ENCODE peak calls at places on chromosomes 1 and 21, in nine cellular contexts. T is PC-9; G is suprapubic skin; X is HepG2; R is CD8-positive, alpha-beta T cell; Z is PC-3; C is A673; N is hepatocyte; A is tibial artery. U is an unnamed sample. For H3K36me3, the result is how much of the 10 kb centered on the place peaks cover.

GRCh38 chr1:53826367-53826766 is 11.7 kb downstream of the NDC1 start:
- DNase-seq in Z (no peak), G (no peak), R (no peak), A (no peak), C (no peak), T (no peak), N (no peak), X (no peak), U (no peak)

GRCh38 chr1:201307760-201308499 is 24.6 kb downstream of the PKP1 start:
- DNase-seq in Z (peak), T (peak), R (no peak), N (no peak), A (peak), C (no peak), X (no peak), G (peak), U (no peak)

GRCh38 chr1:227788279-227789041 is 27.0 kb upstream of the PRSS38 start:
- DNase-seq in X (peak), G (peak), Z (peak), A (peak), C (peak), N (peak), R (no peak), T (peak), U (peak)

GRCh38 chr1:41521766-41522165 is 37.3 kb upstream of the EDN2 start:
- DNase-seq in T (no peak), A (no peak), N (no peak), X (no peak), R (no peak), C (no peak), G (no peak), Z (no peak), U (no peak)

GRCh38 chr1:16237343-16237830 is 404 bp upstream of the CPLANE2 start:
- DNase-seq in N (no peak), A (no peak), T (no peak), Z (peak), X (no peak), R (no peak), C (no peak), G (no peak), U (no peak)

GRCh38 chr1:34975312-34975711 is 9.8 kb downstream of the TMEM35B start:
- DNase-seq in R (no peak), C (peak), Z (no peak), T (no peak), A (no peak), N (no peak), X (no peak), G (no peak), U (no peak)

GRCh38 chr1:62070384-62071011 is 124.2 kb upstream of the L1TD1 start:
- DNase-seq in X (no peak), G (no peak), Z (peak), A (no peak), C (peak), R (no peak), N (no peak), T (no peak), U (no peak)

GRCh38 chr1:210531475-210532222 is 202.9 kb downstream of the HHAT start:
- DNase-seq in C (no peak), T (no peak), X (no peak), N (no peak), R (no peak), G (no peak), A (no peak), Z (no peak), U (no peak)

GRCh38 chr1:203082571-203083462 is 3.0 kb downstream of the MYOG start:
- DNase-seq in R (no peak), X (no peak), G (peak), C (no peak), Z (no peak), A (no peak), N (no peak), T (no peak), U (peak)

GRCh38 chr21:41171210-41171609 is 3.2 kb downstream of the BACE2 start:
- DNase-seq in R (no peak), N (no peak), Z (peak), T (peak), C (no peak), G (no peak), X (no peak), A (peak), U (no peak)

GRCh38 chr1:211323156-211324063 is 3.2 kb upstream of the TRAF5 start:
- DNase-seq in C (peak), R (peak), X (peak), T (peak), N (peak), G (no peak), A (peak), Z (peak), U (peak)

GRCh38 chr1:64564891-64565290 is 95.0 kb downstream of the CACHD1 start:
- DNase-seq in N (no peak), C (no peak), Z (no peak), R (no peak), A (no peak), X (no peak), T (no peak), G (no peak), U (no peak)

GRCh38 chr1:93623436-93623835 is 58.2 kb downstream of the BCAR3 start:
- DNase-seq in N (no peak), A (no peak), T (no peak), C (no peak), Z (no peak), R (no peak), X (no peak), G (no peak), U (no peak)

GRCh38 chr21:33026878-33027400 is 1.2 kb downstream of the OLIG2 start:
- DNase-seq in C (no peak), X (no peak), N (no peak), T (no peak), R (no peak), G (no peak), A (no peak), Z (no peak), U (peak)

GRCh38 chr1:14082331-14082730 is 382.3 kb downstream of the PRDM2 start:
- DNase-seq in R (no peak), X (no peak), G (no peak), Z (no peak), T (no peak), A (no peak), N (no peak), C (no peak), U (no peak)

GRCh38 chr1:21335750-21336168 is 45.5 kb upstream of the ECE1 start:
- DNase-seq in R (no peak), C (peak), T (peak), X (no peak), G (no peak), N (peak), Z (peak), A (no peak), U (no peak)

GRCh38 chr1:94597701-94598100 is 56.1 kb upstream of the F3 start:
- DNase-seq in Z (peak), R (no peak), X (no peak), A (no peak), G (no peak), C (no peak), T (no peak), N (no peak), U (no peak)

GRCh38 chr1:113860891-113861290 is 10.6 kb downstream of the PTPN22 start:
- DNase-seq in R (no peak), T (no peak), G (no peak), C (peak), X (no peak), N (no peak), Z (peak), A (no peak), U (no peak)

GRCh38 chr1:25569599-25570458 is 26.4 kb downstream of the LDLRAP1 start:
- DNase-seq in T (no peak), X (no peak), Z (peak), A (no peak), C (no peak), N (no peak), G (no peak), R (no peak), U (peak)

GRCh38 chr1:175131100-175131499 is 61.5 kb downstream of the KIAA0040 start:
- DNase-seq in A (no peak), R (no peak), T (no peak), N (no peak), C (no peak), Z (no peak), G (no peak), X (no peak), U (no peak)

GRCh38 chr1:114610546-114611245 is 29.3 kb upstream of the BCAS2 start:
- DNase-seq in G (no peak), Z (peak), A (no peak), T (peak), R (no peak), X (no peak), N (no peak), C (no peak), U (no peak)

GRCh38 chr1:63320024-63320799 is 2.2 kb upstream of the FOXD3 start:
- DNase-seq in A (no peak), Z (no peak), R (no peak), N (peak), G (no peak), T (no peak), C (no peak), X (no peak), U (no peak)

GRCh38 chr1:172954476-172955150 is 96.1 kb downstream of the TNFSF18 start:
- DNase-seq in A (no peak), X (no peak), Z (no peak), T (no peak), R (no peak), C (no peak), G (no peak), N (no peak), U (no peak)

GRCh38 chr1:11039351-11040104 is 7.5 kb downstream of the MASP2 start:
- DNase-seq in A (no peak), Z (no peak), C (no peak), N (no peak), R (no peak), T (no peak), G (no peak), X (no peak), U (no peak)

GRCh38 chr1:211287218-211287617 is 28.1 kb downstream of the RCOR3 start:
- DNase-seq in C (peak), X (no peak), R (no peak), T (no peak), A (no peak), G (no peak), N (no peak), Z (no peak), U (no peak)

GRCh38 chr1:86965012-86965826 is 50.8 kb downstream of the HS2ST1 start:
- DNase-seq in A (no peak), G (no peak), Z (peak), R (peak), N (peak), C (peak), T (peak), X (peak), U (no peak)

GRCh38 chr1:168179411-168180147 is 817 bp downstream of the TIPRL start:
- DNase-seq in R (peak), A (no peak), C (peak), G (no peak), Z (peak), N (peak), X (no peak), T (no peak), U (no peak)

GRCh38 chr1:154497026-154497806 is 4.8 kb upstream of the TDRD10 start:
- DNase-seq in Z (no peak), T (no peak), C (no peak), G (no peak), R (no peak), X (no peak), A (peak), N (peak), U (no peak)

GRCh38 chr1:184755226-184756065 is 788 bp upstream of the EDEM3 start:
- DNase-seq in N (no peak), A (no peak), T (peak), Z (peak), G (no peak), C (peak), X (no peak), R (peak), U (no peak)

GRCh38 chr21:15826147-15826780 is 96.5 kb downstream of the USP25 start:
- DNase-seq in Z (peak), N (peak), R (peak), C (peak), T (no peak), A (no peak), G (no peak), X (peak), U (peak)
- H3K27ac ChIP-seq in Z (no peak), N (no peak), R (no peak), C (no peak), T (peak), A (peak), G (no peak), X (no peak), U (no peak)

GRCh38 chr1:218281285-218281684 is 3.8 kb upstream of the RRP15 start:
- DNase-seq in G (no peak), Z (no peak), X (peak), T (no peak), C (peak), R (no peak), N (no peak), A (no peak), U (no peak)

GRCh38 chr1:218284377-218284916 is 646 bp upstream of the RRP15 start:
- DNase-seq in A (no peak), X (no peak), R (no peak), C (no peak), N (no peak), T (no peak), Z (peak), G (no peak), U (peak)

DNA sequence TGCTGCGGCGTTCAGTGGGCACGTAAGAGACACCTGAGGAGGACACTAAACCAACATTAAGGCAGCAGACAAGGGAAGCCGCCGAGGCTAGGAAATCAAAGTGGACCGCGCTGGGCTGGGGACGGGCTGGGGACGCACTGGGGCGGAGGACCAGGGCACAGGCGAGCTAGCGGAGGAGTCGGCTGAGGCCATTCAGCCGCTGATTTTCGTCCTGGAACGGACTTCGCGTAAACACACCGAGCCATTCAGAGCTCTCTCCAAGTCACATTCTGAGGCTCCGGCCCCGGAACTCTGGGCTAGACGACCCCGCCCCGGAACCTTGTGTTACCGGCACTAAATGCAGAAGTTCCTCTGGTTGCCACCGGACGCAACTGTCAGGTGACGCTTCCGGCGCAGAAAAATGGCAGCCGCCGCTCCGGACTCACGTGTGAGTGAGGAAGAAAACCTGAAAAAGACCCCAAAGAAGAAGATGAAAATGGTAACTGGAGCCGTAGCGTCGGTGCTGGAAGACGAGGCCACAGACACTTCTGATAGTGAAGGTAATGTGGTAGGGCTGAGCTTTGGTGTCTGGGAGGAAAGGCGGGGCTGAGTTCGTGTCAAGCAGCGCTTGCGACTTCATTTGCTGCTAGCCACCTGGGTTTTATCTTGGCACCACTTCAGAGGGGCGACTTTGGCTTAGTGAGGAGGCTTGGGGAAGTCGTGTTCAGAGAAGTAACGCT is at the start of gene RRP15:
- DNase-seq in N (peak), C (peak), R (peak), A (peak), X (peak), T (peak), G (peak), Z (peak), U (peak)
- TF ChIP-seq CTCF in N (no peak), C (no peak), R (no peak), A (no peak), X (no peak), T (no peak), G (no peak), Z (no peak), U (no peak)

GRCh38 chr1:40090652-40091355 is 6.2 kb downstream of the PPT1 start:
- DNase-seq in A (no peak), G (no peak), C (no peak), N (no peak), T (no peak), R (no peak), X (no peak), Z (no peak), U (no peak)
- H3K36me3 ChIP-seq in A (half or more), G (half or more), C (under half), N (under half), T (half or more), R (under half), X (half or more), Z (half or more), U (half or more)

GRCh38 chr1:183040600-183040999 is 17.4 kb downstream of the LAMC1 start:
- DNase-seq in C (peak), R (no peak), X (no peak), A (no peak), G (no peak), Z (no peak), T (no peak), N (no peak), U (no peak)

GRCh38 chr1:183038333-183038876 is 15.2 kb downstream of the LAMC1 start:
- DNase-seq in A (no peak), N (no peak), Z (no peak), G (no peak), R (no peak), X (no peak), C (no peak), T (no peak), U (no peak)

GRCh38 chr1:183039985-183040447 is 16.8 kb downstream of the LAMC1 start:
- DNase-seq in G (no peak), R (no peak), A (no peak), C (peak), N (no peak), T (no peak), X (no peak), Z (no peak), U (no peak)

GRCh38 chr1:183039330-183039729 is 16.1 kb downstream of the LAMC1 start:
- DNase-seq in C (no peak), R (no peak), A (no peak), X (no peak), Z (no peak), G (no peak), T (no peak), N (no peak), U (no peak)

DNA sequence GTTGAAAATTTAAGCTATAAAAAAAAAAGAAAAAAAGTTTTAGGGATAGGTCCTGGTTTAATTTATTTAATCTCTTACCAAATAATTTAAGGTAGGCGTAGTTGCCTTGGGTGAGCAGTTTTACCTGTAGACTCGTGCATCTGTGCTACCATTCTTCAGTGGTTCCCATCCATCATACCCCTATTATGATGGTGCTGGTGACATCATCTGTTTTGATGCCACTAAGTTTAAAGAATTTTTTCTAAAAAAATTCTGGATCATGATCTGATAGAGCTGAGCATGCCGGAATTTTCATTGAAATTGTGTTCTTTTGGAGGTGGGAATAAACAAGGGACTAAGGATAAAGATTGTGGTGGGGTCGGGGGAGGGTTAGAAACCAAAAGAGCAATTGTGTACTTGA is 15.7 kb downstream of the LAMC1 start:
- DNase-seq in G (no peak), Z (no peak), N (no peak), R (no peak), C (no peak), A (no peak), T (no peak), X (no peak), U (no peak)
- H3K27ac ChIP-seq in G (no peak), Z (no peak), N (no peak), R (no peak), C (peak), A (peak), T (no peak), X (no peak), U (no peak)

GRCh38 chr21:23398726-23399125 is 2208.6 kb downstream of the MRPL39 start:
- DNase-seq in X (no peak), T (no peak), C (no peak), N (no peak), G (no peak), A (no peak), Z (no peak), R (no peak), U (peak)

GRCh38 chr21:23402929-23403520 is 2204.3 kb downstream of the MRPL39 start:
- DNase-seq in X (no peak), R (no peak), C (no peak), T (no peak), N (no peak), G (no peak), A (no peak), Z (no peak), U (no peak)

GRCh38 chr21:23401278-23401677 is 2206.0 kb downstream of the MRPL39 start:
- DNase-seq in N (peak), X (no peak), R (no peak), C (peak), G (no peak), Z (peak), A (no peak), T (no peak), U (peak)
- TF ChIP-seq CTCF in N (peak), X (no peak), R (no peak), C (peak), G (no peak), Z (peak), A (no peak), T (peak), U (no peak)

GRCh38 chr1:89934441-89934840 is 60.5 kb upstream of the ZNF326 start:
- DNase-seq in G (no peak), Z (no peak), N (no peak), C (no peak), X (no peak), R (no peak), T (no peak), A (no peak), U (no peak)
- H3K36me3 ChIP-seq in G (under half), Z (under half), N (under half), C (under half), X (under half), R (under half), T (half or more), A (under half), U (under half)